ENCODE peak calls at places on chromosomes 2 and 18, in four cellular contexts. One of them, this sample, is unnamed.

GRCh38 chr18:8052237-8052701 is 485.2 kb downstream of the PTPRM start:
- DNase-seq in IMR-90: peak
- DNase-seq in H1: no peak
- DNase-seq in mesendoderm: peak
- DNase-seq in this sample: no peak

GRCh38 chr2:158699323-158699722 is 95.8 kb upstream of the DAPL1 start:
- DNase-seq in IMR-90: no peak
- DNase-seq in H1: no peak
- DNase-seq in mesendoderm: no peak
- DNase-seq in this sample: no peak

GRCh38 chr2:26453421-26454329 is 24.2 kb downstream of the OTOF start:
- DNase-seq in IMR-90: no peak
- DNase-seq in H1: no peak
- DNase-seq in mesendoderm: no peak
- DNase-seq in this sample: no peak

GRCh38 chr2:199804831-199805230 is 46.2 kb downstream of the FTCDNL1 start:
- DNase-seq in IMR-90: no peak
- DNase-seq in H1: no peak
- DNase-seq in mesendoderm: peak
- DNase-seq in this sample: peak

GRCh38 chr2:4715065-4715464 is 977.1 kb upstream of the SOX11 start:
- DNase-seq in IMR-90: no peak
- DNase-seq in H1: no peak
- DNase-seq in mesendoderm: peak
- DNase-seq in this sample: no peak

GRCh38 chr2:42072349-42073118 is 24.7 kb downstream of the PKDCC start:
- DNase-seq in IMR-90: peak
- DNase-seq in H1: no peak
- DNase-seq in mesendoderm: no peak
- DNase-seq in this sample: peak

GRCh38 chr2:26816893-26817292 is 31.0 kb downstream of the CENPA start:
- DNase-seq in IMR-90: no peak
- DNase-seq in H1: no peak
- DNase-seq in mesendoderm: peak
- DNase-seq in this sample: peak

GRCh38 chr2:21418456-21418855 is 294.7 kb downstream of the TDRD15 start:
- DNase-seq in IMR-90: peak
- DNase-seq in H1: no peak
- DNase-seq in mesendoderm: no peak
- DNase-seq in this sample: no peak

GRCh38 chr2:127563458-127564428 is 28.3 kb downstream of the MYO7B start:
- DNase-seq in IMR-90: no peak
- DNase-seq in H1: no peak
- DNase-seq in mesendoderm: no peak
- DNase-seq in this sample: no peak

GRCh38 chr18:51727780-51728179 is 530.3 kb upstream of the MEX3C start:
- DNase-seq in IMR-90: no peak
- DNase-seq in H1: no peak
- DNase-seq in mesendoderm: no peak
- DNase-seq in this sample: no peak

GRCh38 chr2:37287966-37288365 is 36.7 kb downstream of the PRKD3 start:
- DNase-seq in IMR-90: no peak
- DNase-seq in H1: no peak
- DNase-seq in mesendoderm: peak
- DNase-seq in this sample: no peak

GRCh38 chr2:26130763-26131162 is 42.1 kb upstream of the GAREM2 start:
- DNase-seq in IMR-90: no peak
- DNase-seq in H1: no peak
- DNase-seq in mesendoderm: no peak
- DNase-seq in this sample: no peak

GRCh38 chr2:1730047-1730937 is 14.0 kb downstream of the PXDN start:
- DNase-seq in IMR-90: peak
- DNase-seq in H1: no peak
- DNase-seq in mesendoderm: peak
- DNase-seq in this sample: peak
- H4K8ac ChIP-seq in IMR-90: peak
- H4K8ac ChIP-seq in H1: no peak
- H4K8ac ChIP-seq in mesendoderm: no peak
- H4K8ac ChIP-seq in this sample: no peak

GRCh38 chr2:182129188-182129707 is 143.6 kb downstream of the PPP1R1C start:
- DNase-seq in IMR-90: no peak
- DNase-seq in H1: no peak
- DNase-seq in mesendoderm: no peak
- DNase-seq in this sample: no peak
- H3K56ac ChIP-seq in IMR-90: no peak
- H3K56ac ChIP-seq in H1: no peak
- H3K56ac ChIP-seq in mesendoderm: no peak
- H3K56ac ChIP-seq in this sample: no peak

GRCh38 chr2:1366546-1367134 is 46.6 kb upstream of the TPO start:
- DNase-seq in IMR-90: no peak
- DNase-seq in H1: no peak
- DNase-seq in mesendoderm: no peak
- DNase-seq in this sample: no peak
- H4K8ac ChIP-seq in IMR-90: no peak
- H4K8ac ChIP-seq in H1: no peak
- H4K8ac ChIP-seq in mesendoderm: no peak
- H4K8ac ChIP-seq in this sample: no peak

DNA sequence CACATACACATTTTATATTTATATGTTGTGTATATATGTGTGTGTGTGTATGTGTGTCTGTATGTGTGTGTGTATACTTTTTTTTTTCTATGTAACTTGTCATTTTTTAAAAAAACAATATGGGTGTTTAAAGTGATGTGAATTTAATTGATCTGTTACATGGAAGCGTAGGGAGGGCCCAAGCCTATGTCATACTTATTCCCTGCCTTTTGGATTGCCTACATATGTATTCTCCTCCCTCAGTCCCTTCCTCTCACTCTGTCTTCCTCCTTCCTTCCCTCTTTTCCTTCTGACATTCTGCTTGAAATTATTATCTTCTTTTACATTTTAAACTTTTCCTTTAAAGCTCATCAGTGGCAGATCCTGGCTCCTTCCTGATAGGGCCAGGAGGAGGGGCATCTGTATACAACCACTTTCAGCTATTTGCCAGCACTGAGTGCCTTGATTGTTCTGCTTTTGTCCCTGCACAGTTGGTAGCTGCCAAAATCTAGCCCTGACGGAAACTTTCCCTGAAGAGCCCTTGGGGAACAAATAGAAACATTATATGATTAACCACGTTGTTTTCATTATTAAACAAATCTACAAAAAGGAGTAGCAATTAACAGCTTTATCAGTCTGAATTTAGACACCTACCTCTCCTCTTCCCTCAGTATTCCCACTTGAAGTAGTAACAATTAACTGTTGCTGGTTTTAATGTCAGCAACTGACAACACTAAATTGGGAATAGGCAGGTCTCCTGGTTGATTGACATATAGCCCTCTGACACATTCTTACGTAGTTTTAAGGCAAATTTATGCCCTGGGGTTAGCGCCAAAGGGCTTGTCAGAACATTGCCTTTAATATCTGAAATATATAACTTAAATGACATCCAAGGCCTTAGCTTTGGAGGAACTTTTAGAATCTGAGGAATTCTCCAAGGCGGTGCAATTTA is 7.1 kb downstream of the ASXL3 start:
- DNase-seq in IMR-90: no peak
- DNase-seq in H1: peak
- DNase-seq in mesendoderm: peak
- DNase-seq in this sample: peak
- H3K56ac ChIP-seq in IMR-90: no peak
- H3K56ac ChIP-seq in H1: no peak
- H3K56ac ChIP-seq in mesendoderm: no peak
- H3K56ac ChIP-seq in this sample: no peak

GRCh38 chr2:213316001-213316735 is 31.9 kb downstream of the SPAG16 start:
- DNase-seq in IMR-90: peak
- DNase-seq in H1: no peak
- DNase-seq in mesendoderm: peak
- DNase-seq in this sample: no peak
- H4K8ac ChIP-seq in IMR-90: no peak
- H4K8ac ChIP-seq in H1: no peak
- H4K8ac ChIP-seq in mesendoderm: no peak
- H4K8ac ChIP-seq in this sample: no peak

This sample was measured in H9.